ENCODE peak calls at places on chromosomes 3 and 15, in ten cellular contexts. R, M, B, H, Z, K, J, O, I and L are unnamed samples.

GRCh38 chr3:156751461-156752025 is 74.6 kb upstream of the LEKR1 start:
- DNase-seq in R (peak), M (no peak), B (no peak), H (no peak), Z (no peak), K (peak), J (peak), O (no peak), I (no peak), L (peak)

GRCh38 chr3:76933245-76933644 is 106.7 kb upstream of the ROBO2 start:
- DNase-seq in R (no peak), M (no peak), B (no peak), H (no peak), Z (no peak), K (no peak), J (no peak), O (no peak), I (no peak), L (no peak)

GRCh38 chr15:90151989-90152645 is 49.0 kb upstream of the SEMA4B start:
- DNase-seq in R (peak), M (no peak), B (no peak), H (no peak), Z (no peak), K (peak), J (no peak), O (no peak), I (no peak), L (no peak)

GRCh38 chr15:55587321-55588069 is 650 bp downstream of the PYGO1 start:
- DNase-seq in R (peak), M (peak), B (peak), H (no peak), Z (peak), K (peak), J (peak), O (peak), I (peak), L (peak)

GRCh38 chr3:187850256-187851010 is 105.2 kb upstream of the BCL6 start:
- DNase-seq in R (no peak), M (no peak), B (no peak), H (peak), Z (no peak), K (no peak), J (no peak), O (no peak), I (no peak), L (no peak)

GRCh38 chr3:48428088-48428862 is 1.6 kb downstream of the PLXNB1 start:
- DNase-seq in R (peak), M (no peak), B (no peak), H (no peak), Z (no peak), K (peak), J (peak), O (no peak), I (peak), L (peak)

GRCh38 chr3:5071061-5071460 is 51.0 kb upstream of the ARL8B start:
- DNase-seq in R (no peak), M (no peak), B (no peak), H (peak), Z (no peak), K (no peak), J (peak), O (no peak), I (peak), L (peak)

GRCh38 chr15:47715856-47716445 is 1.4 kb upstream of the SEMA6D start:
- DNase-seq in R (no peak), M (no peak), B (no peak), H (no peak), Z (no peak), K (no peak), J (peak), O (no peak), I (no peak), L (peak)

GRCh38 chr15:91824256-91824655 is 29.3 kb upstream of the SLCO3A1 start:
- DNase-seq in R (no peak), M (no peak), B (no peak), H (no peak), Z (no peak), K (peak), J (no peak), O (no peak), I (no peak), L (no peak)

GRCh38 chr15:67511606-67512005 is 9.3 kb upstream of the C15orf61 start:
- DNase-seq in R (no peak), M (no peak), B (peak), H (no peak), Z (no peak), K (no peak), J (peak), O (no peak), I (no peak), L (peak)

GRCh38 chr3:191123231-191123630 is 75.8 kb upstream of the OSTN start:
- DNase-seq in R (no peak), M (no peak), B (no peak), H (no peak), Z (no peak), K (no peak), J (no peak), O (no peak), I (no peak), L (no peak)

GRCh38 chr3:171407746-171408145 is 52.5 kb downstream of the TNIK start:
- DNase-seq in R (no peak), M (no peak), B (no peak), H (no peak), Z (no peak), K (no peak), J (peak), O (no peak), I (peak), L (peak)

GRCh38 chr3:39433642-39434041 is 27.1 kb downstream of the RPSA start:
- DNase-seq in R (no peak), M (no peak), B (no peak), H (no peak), Z (no peak), K (no peak), J (peak), O (no peak), I (peak), L (peak)

GRCh38 chr3:10380906-10381795 is 60.2 kb upstream of the SEC13 start:
- DNase-seq in R (no peak), M (no peak), B (no peak), H (no peak), Z (no peak), K (no peak), J (peak), O (no peak), I (no peak), L (peak)

GRCh38 chr3:43389388-43390254 is 103.3 kb downstream of the SNRK start:
- DNase-seq in R (no peak), M (peak), B (peak), H (peak), Z (no peak), K (no peak), J (peak), O (no peak), I (no peak), L (peak)

GRCh38 chr3:123344941-123345594 is 103.8 kb downstream of the ADCY5 start:
- DNase-seq in R (no peak), M (no peak), B (no peak), H (no peak), Z (no peak), K (peak), J (no peak), O (no peak), I (no peak), L (peak)

GRCh38 chr3:59992578-59992977 is 942.8 kb upstream of the CFAP20DC start:
- DNase-seq in R (no peak), M (no peak), B (no peak), H (no peak), Z (no peak), K (no peak), J (no peak), O (no peak), I (no peak), L (no peak)

GRCh38 chr15:72200395-72201237 is 3.0 kb upstream of the GRAMD2A start:
- DNase-seq in R (no peak), M (no peak), B (no peak), H (no peak), Z (no peak), K (no peak), J (no peak), O (no peak), I (no peak), L (no peak)

GRCh38 chr3:118987466-118987865 is 47.2 kb downstream of the IGSF11 start:
- DNase-seq in R (no peak), M (no peak), B (no peak), H (no peak), Z (no peak), K (no peak), J (peak), O (no peak), I (no peak), L (no peak)